ENCODE peak calls at places on chromosome 7, in six cellular contexts. One of them, this sample, is unnamed.

GRCh38 chr7:103540986-103541385 is 95.0 kb upstream of the SLC26A5 start:
- DNase-seq in H1: no peak
- DNase-seq in mesendoderm: no peak
- DNase-seq in neuronal stem cell: no peak
- DNase-seq in H9: no peak
- DNase-seq in IMR-90: no peak
- DNase-seq in this sample: no peak

GRCh38 chr7:52684388-52684787 is 351.0 kb upstream of the POM121L12 start:
- DNase-seq in neuronal stem cell: no peak
- DNase-seq in IMR-90: no peak
- DNase-seq in H1: no peak
- DNase-seq in H9: no peak
- DNase-seq in mesendoderm: no peak
- DNase-seq in this sample: no peak

GRCh38 chr7:157817944-157818700 is 481.3 kb downstream of the DNAJB6 start:
- DNase-seq in IMR-90: no peak
- DNase-seq in neuronal stem cell: no peak
- DNase-seq in H1: no peak
- DNase-seq in mesendoderm: no peak
- DNase-seq in H9: no peak
- DNase-seq in this sample: no peak

GRCh38 chr7:44489955-44490350 is 505 bp downstream of the NUDCD3 start:
- DNase-seq in IMR-90: peak
- DNase-seq in H9: no peak
- DNase-seq in neuronal stem cell: no peak
- DNase-seq in H1: no peak
- DNase-seq in mesendoderm: no peak
- DNase-seq in this sample: no peak

GRCh38 chr7:106895246-106895864 is 30.3 kb downstream of the PIK3CG start:
- DNase-seq in H9: no peak
- DNase-seq in mesendoderm: no peak
- DNase-seq in neuronal stem cell: no peak
- DNase-seq in H1: no peak
- DNase-seq in IMR-90: no peak
- DNase-seq in this sample: no peak

GRCh38 chr7:107924841-107925490 is 34.0 kb downstream of the DLD start:
- DNase-seq in H1: no peak
- DNase-seq in neuronal stem cell: no peak
- DNase-seq in mesendoderm: no peak
- DNase-seq in IMR-90: no peak
- DNase-seq in H9: no peak
- DNase-seq in this sample: no peak

GRCh38 chr7:124072603-124073324 is 39.9 kb upstream of the TMEM229A start:
- DNase-seq in mesendoderm: no peak
- DNase-seq in H9: no peak
- DNase-seq in neuronal stem cell: no peak
- DNase-seq in IMR-90: peak
- DNase-seq in H1: no peak
- DNase-seq in this sample: peak

GRCh38 chr7:99407849-99408346 is 499 bp downstream of the PDAP1 start:
- DNase-seq in H1: no peak
- DNase-seq in H9: no peak
- DNase-seq in mesendoderm: peak
- DNase-seq in neuronal stem cell: no peak
- DNase-seq in IMR-90: peak
- DNase-seq in this sample: peak

GRCh38 chr7:90492250-90492649 is 22.8 kb downstream of the PTTG1IP2 start:
- DNase-seq in mesendoderm: no peak
- DNase-seq in neuronal stem cell: no peak
- DNase-seq in H9: no peak
- DNase-seq in IMR-90: no peak
- DNase-seq in H1: no peak
- DNase-seq in this sample: no peak

GRCh38 chr7:157519798-157520244 is 183.0 kb downstream of the DNAJB6 start:
- DNase-seq in IMR-90: no peak
- DNase-seq in mesendoderm: no peak
- DNase-seq in H9: no peak
- DNase-seq in neuronal stem cell: no peak
- DNase-seq in H1: no peak
- DNase-seq in this sample: no peak

GRCh38 chr7:158251061-158251965 is 336.3 kb downstream of the PTPRN2 start:
- DNase-seq in H9: peak
- DNase-seq in neuronal stem cell: no peak
- DNase-seq in IMR-90: no peak
- DNase-seq in H1: no peak
- DNase-seq in mesendoderm: no peak
- DNase-seq in this sample: no peak

GRCh38 chr7:30285531-30286284 is 1.3 kb downstream of the ZNRF2 start:
- DNase-seq in neuronal stem cell: peak
- DNase-seq in H1: no peak
- DNase-seq in mesendoderm: peak
- DNase-seq in IMR-90: peak
- DNase-seq in H9: peak
- DNase-seq in this sample: peak

GRCh38 chr7:44383566-44383965 is 58.2 kb upstream of the CAMK2B start:
- DNase-seq in IMR-90: peak
- DNase-seq in mesendoderm: no peak
- DNase-seq in neuronal stem cell: no peak
- DNase-seq in H1: no peak
- DNase-seq in H9: peak
- DNase-seq in this sample: peak

GRCh38 chr7:20222219-20222828 is 5.1 kb upstream of the MACC1 start:
- DNase-seq in mesendoderm: no peak
- DNase-seq in IMR-90: no peak
- DNase-seq in neuronal stem cell: no peak
- DNase-seq in H9: no peak
- DNase-seq in H1: no peak
- DNase-seq in this sample: no peak

GRCh38 chr7:6706666-6707407 is at the start of gene ZNF12:
- DNase-seq in H1: peak
- DNase-seq in mesendoderm: peak
- DNase-seq in neuronal stem cell: peak
- DNase-seq in IMR-90: peak
- DNase-seq in H9: peak
- DNase-seq in this sample: peak

GRCh38 chr7:155961241-155962190 is 149.3 kb upstream of the SHH start:
- DNase-seq in mesendoderm: peak
- DNase-seq in H9: no peak
- DNase-seq in IMR-90: no peak
- DNase-seq in H1: no peak
- DNase-seq in neuronal stem cell: no peak
- DNase-seq in this sample: no peak

GRCh38 chr7:30348083-30348560 is 63.7 kb downstream of the ZNRF2 start:
- DNase-seq in H1: no peak
- DNase-seq in neuronal stem cell: no peak
- DNase-seq in IMR-90: peak
- DNase-seq in mesendoderm: peak
- DNase-seq in H9: no peak
- DNase-seq in this sample: peak

GRCh38 chr7:12111461-12112405 is 99.4 kb upstream of the TMEM106B start:
- DNase-seq in H9: peak
- DNase-seq in IMR-90: no peak
- DNase-seq in H1: peak
- DNase-seq in mesendoderm: peak
- DNase-seq in neuronal stem cell: peak
- DNase-seq in this sample: peak

GRCh38 chr7:99792983-99793382 is 9.0 kb upstream of the CYP3A4 start:
- DNase-seq in H9: no peak
- DNase-seq in neuronal stem cell: no peak
- DNase-seq in IMR-90: no peak
- DNase-seq in mesendoderm: no peak
- DNase-seq in H1: no peak
- DNase-seq in this sample: no peak

GRCh38 chr7:138891446-138891810 is 89.8 kb downstream of the KIAA1549 start:
- DNase-seq in IMR-90: no peak
- DNase-seq in H9: no peak
- DNase-seq in H1: no peak
- DNase-seq in mesendoderm: no peak
- DNase-seq in neuronal stem cell: no peak
- DNase-seq in this sample: peak

GRCh38 chr7:100559127-100559526 is 14.6 kb downstream of the SAP25 start:
- DNase-seq in H9: no peak
- DNase-seq in mesendoderm: no peak
- DNase-seq in IMR-90: no peak
- DNase-seq in neuronal stem cell: no peak
- DNase-seq in H1: no peak
- DNase-seq in this sample: no peak

GRCh38 chr7:137538361-137538762 is 194.8 kb upstream of the PTN start:
- DNase-seq in mesendoderm: no peak
- DNase-seq in H9: no peak
- DNase-seq in IMR-90: peak
- DNase-seq in H1: no peak
- DNase-seq in neuronal stem cell: no peak
- DNase-seq in this sample: peak

GRCh38 chr7:80829527-80829926 is 89.3 kb downstream of the SEMA3C start:
- DNase-seq in H9: no peak
- DNase-seq in H1: no peak
- DNase-seq in neuronal stem cell: no peak
- DNase-seq in mesendoderm: no peak
- DNase-seq in IMR-90: no peak
- DNase-seq in this sample: no peak

GRCh38 chr7:28815369-28815927 is 142.7 kb downstream of the TRIL start:
- DNase-seq in mesendoderm: no peak
- DNase-seq in H9: no peak
- DNase-seq in neuronal stem cell: no peak
- DNase-seq in H1: no peak
- DNase-seq in IMR-90: no peak
- DNase-seq in this sample: no peak

GRCh38 chr7:28811003-28811402 is 147.1 kb downstream of the TRIL start:
- DNase-seq in H1: no peak
- DNase-seq in H9: no peak
- DNase-seq in neuronal stem cell: no peak
- DNase-seq in mesendoderm: no peak
- DNase-seq in IMR-90: peak
- DNase-seq in this sample: no peak

GRCh38 chr7:28811990-28812389 is 146.1 kb downstream of the TRIL start:
- DNase-seq in mesendoderm: no peak
- DNase-seq in H1: no peak
- DNase-seq in neuronal stem cell: no peak
- DNase-seq in IMR-90: no peak
- DNase-seq in H9: no peak
- DNase-seq in this sample: no peak

GRCh38 chr7:28812641-28813040 is 145.5 kb downstream of the TRIL start:
- DNase-seq in mesendoderm: no peak
- DNase-seq in IMR-90: no peak
- DNase-seq in H1: no peak
- DNase-seq in H9: no peak
- DNase-seq in neuronal stem cell: no peak
- DNase-seq in this sample: no peak

GRCh38 chr7:28813238-28813962 is 144.7 kb downstream of the TRIL start:
- DNase-seq in H9: no peak
- DNase-seq in IMR-90: no peak
- DNase-seq in mesendoderm: no peak
- DNase-seq in H1: no peak
- DNase-seq in neuronal stem cell: no peak
- DNase-seq in this sample: no peak
- H2BK15ac ChIP-seq in H9: no peak
- H2BK15ac ChIP-seq in IMR-90: no peak
- H2BK15ac ChIP-seq in mesendoderm: no peak
- H2BK15ac ChIP-seq in H1: no peak
- H2BK15ac ChIP-seq in neuronal stem cell: no peak
- H2BK15ac ChIP-seq in this sample: no peak

DNA sequence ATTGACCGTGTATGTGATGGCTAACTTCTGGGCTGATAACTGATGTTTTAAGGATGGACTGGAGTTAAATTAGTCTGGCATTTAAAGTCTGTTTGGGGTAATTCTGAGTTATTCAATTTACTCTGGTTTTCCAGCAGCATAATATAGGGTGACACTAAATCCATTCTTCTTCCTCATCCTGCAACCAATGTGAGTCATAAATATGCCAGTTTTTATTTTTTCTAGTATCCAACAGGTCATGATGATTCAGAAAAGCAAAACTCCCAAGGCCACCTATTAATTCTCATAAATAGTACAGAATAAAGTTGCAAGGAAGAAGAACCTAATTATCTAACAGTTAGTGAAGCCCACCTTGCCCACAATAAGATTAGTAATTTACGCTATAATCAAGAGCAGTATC is 7.5 kb upstream of the EPHB6 start:
- DNase-seq in H9: no peak
- DNase-seq in IMR-90: no peak
- DNase-seq in mesendoderm: no peak
- DNase-seq in neuronal stem cell: no peak
- DNase-seq in H1: no peak
- DNase-seq in this sample: no peak
- H2BK15ac ChIP-seq in H9: no peak
- H2BK15ac ChIP-seq in IMR-90: no peak
- H2BK15ac ChIP-seq in mesendoderm: no peak
- H2BK15ac ChIP-seq in neuronal stem cell: no peak
- H2BK15ac ChIP-seq in H1: no peak
- H2BK15ac ChIP-seq in this sample: no peak

GRCh38 chr7:234712-235553 is 42.6 kb downstream of the FAM20C start:
- DNase-seq in mesendoderm: no peak
- DNase-seq in IMR-90: peak
- DNase-seq in H1: no peak
- DNase-seq in neuronal stem cell: no peak
- DNase-seq in H9: no peak
- DNase-seq in this sample: peak

GRCh38 chr7:232571-233455 is 40.4 kb downstream of the FAM20C start:
- DNase-seq in H1: no peak
- DNase-seq in mesendoderm: no peak
- DNase-seq in H9: no peak
- DNase-seq in neuronal stem cell: no peak
- DNase-seq in IMR-90: peak
- DNase-seq in this sample: peak

GRCh38 chr7:231858-232246 is 39.5 kb downstream of the FAM20C start:
- DNase-seq in neuronal stem cell: no peak
- DNase-seq in IMR-90: no peak
- DNase-seq in H1: no peak
- DNase-seq in H9: no peak
- DNase-seq in mesendoderm: no peak
- DNase-seq in this sample: no peak

GRCh38 chr7:234041-234711 is 41.8 kb downstream of the FAM20C start:
- DNase-seq in H1: no peak
- DNase-seq in neuronal stem cell: no peak
- DNase-seq in H9: no peak
- DNase-seq in mesendoderm: no peak
- DNase-seq in IMR-90: peak
- DNase-seq in this sample: peak

GRCh38 chr7:233456-234035 is 41.2 kb downstream of the FAM20C start:
- DNase-seq in neuronal stem cell: no peak
- DNase-seq in IMR-90: peak
- DNase-seq in H1: no peak
- DNase-seq in mesendoderm: no peak
- DNase-seq in H9: no peak
- DNase-seq in this sample: peak
- H2BK15ac ChIP-seq in neuronal stem cell: no peak
- H2BK15ac ChIP-seq in IMR-90: peak
- H2BK15ac ChIP-seq in H1: no peak
- H2BK15ac ChIP-seq in mesendoderm: no peak
- H2BK15ac ChIP-seq in H9: no peak
- H2BK15ac ChIP-seq in this sample: no peak

DNA sequence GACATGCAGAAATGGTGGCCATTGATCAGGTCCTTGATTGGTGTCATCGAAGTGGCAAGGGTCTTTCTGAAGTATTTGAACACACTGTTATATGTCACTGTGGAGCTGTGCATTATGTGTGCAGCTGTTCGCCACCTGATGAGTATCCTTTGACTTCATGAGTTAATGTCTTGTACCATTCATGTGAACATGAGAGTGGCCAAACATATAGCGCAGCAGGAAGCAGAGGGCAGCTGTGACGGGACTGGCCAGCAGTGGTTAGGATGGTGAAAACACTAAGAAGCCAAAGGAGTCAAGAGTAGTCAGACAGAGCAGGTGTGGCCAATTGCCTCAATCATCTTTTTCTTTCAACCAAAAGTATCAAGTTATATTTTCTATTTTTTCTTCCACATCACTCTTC is 167.4 kb downstream of the IMMP2L start:
- DNase-seq in IMR-90: no peak
- DNase-seq in H1: no peak
- DNase-seq in H9: no peak
- DNase-seq in mesendoderm: no peak
- DNase-seq in neuronal stem cell: no peak
- DNase-seq in this sample: no peak
- H2BK15ac ChIP-seq in IMR-90: no peak
- H2BK15ac ChIP-seq in H1: no peak
- H2BK15ac ChIP-seq in H9: no peak
- H2BK15ac ChIP-seq in mesendoderm: no peak
- H2BK15ac ChIP-seq in neuronal stem cell: no peak
- H2BK15ac ChIP-seq in this sample: no peak

This sample was measured in mesenchymal stem cell.